ENCODE peak calls at places on chromosomes 16 and 17, in six cellular contexts. M, X, F, G, Y and I are unnamed samples. For H3K79me2, the result is how much of the 10 kb centered on the place peaks cover.

GRCh38 chr17:21146362-21147021 is 19.7 kb downstream of the DHRS7B start:
- DNase-seq in F (no peak), G (no peak), M (no peak), X (no peak), Y (no peak), I (no peak)

GRCh38 chr17:376936-377863 is 24.6 kb upstream of the RPH3AL start:
- DNase-seq in Y (no peak), M (peak), F (no peak), X (no peak), G (no peak), I (peak)

GRCh38 chr17:68155692-68156091 is 92.2 kb upstream of the AMZ2 start:
- DNase-seq in Y (no peak), G (no peak), X (no peak), F (no peak), M (no peak), I (no peak)

GRCh38 chr16:75340715-75341500 is 89.5 kb upstream of the BCAR1 start:
- DNase-seq in M (peak), X (peak), F (no peak), Y (peak), G (no peak), I (no peak)

GRCh38 chr17:80665792-80666191 is 121.2 kb downstream of the RPTOR start:
- DNase-seq in G (no peak), M (no peak), F (no peak), X (no peak), Y (no peak), I (no peak)

GRCh38 chr16:188674-189073 is 8.4 kb downstream of the HBQ1 start:
- DNase-seq in G (no peak), M (no peak), Y (peak), F (no peak), X (peak), I (no peak)

GRCh38 chr16:56244612-56245011 is 53.3 kb downstream of the GNAO1 start:
- DNase-seq in Y (no peak), G (no peak), M (no peak), F (no peak), X (no peak), I (no peak)

GRCh38 chr16:68374961-68375660 is 64.3 kb downstream of the PRMT7 start:
- DNase-seq in X (no peak), M (peak), G (no peak), Y (no peak), F (no peak), I (peak)

GRCh38 chr16:49213594-49213993 is 68.0 kb downstream of the CBLN1 start:
- DNase-seq in M (no peak), Y (no peak), X (no peak), F (no peak), G (no peak), I (peak)

GRCh38 chr16:71526111-71526998 is at the start of gene CHST4:
- DNase-seq in F (no peak), M (peak), G (no peak), X (no peak), Y (no peak), I (peak)

GRCh38 chr16:56610609-56611111 is 2.3 kb downstream of the MT2A start:
- DNase-seq in X (no peak), G (no peak), F (no peak), M (peak), Y (no peak), I (no peak)

GRCh38 chr17:36057900-36058299 is 6.2 kb upstream of the CCL18 start:
- DNase-seq in Y (no peak), M (no peak), X (no peak), G (no peak), F (no peak), I (no peak)

GRCh38 chr17:60077226-60077625 is 1.5 kb downstream of the HEATR6 start:
- DNase-seq in M (no peak), X (no peak), Y (no peak), F (no peak), G (no peak), I (peak)

GRCh38 chr16:88049020-88049419 is 97.8 kb downstream of the BANP start:
- DNase-seq in X (no peak), G (no peak), F (no peak), Y (no peak), M (no peak), I (no peak)

GRCh38 chr17:73833779-73834613 is 189.8 kb upstream of the SDK2 start:
- DNase-seq in G (no peak), X (no peak), Y (no peak), F (no peak), M (no peak), I (no peak)

GRCh38 chr17:59287452-59287851 is 44.0 kb upstream of the YPEL2 start:
- DNase-seq in F (peak), M (peak), G (peak), X (no peak), Y (peak), I (no peak)

DNA sequence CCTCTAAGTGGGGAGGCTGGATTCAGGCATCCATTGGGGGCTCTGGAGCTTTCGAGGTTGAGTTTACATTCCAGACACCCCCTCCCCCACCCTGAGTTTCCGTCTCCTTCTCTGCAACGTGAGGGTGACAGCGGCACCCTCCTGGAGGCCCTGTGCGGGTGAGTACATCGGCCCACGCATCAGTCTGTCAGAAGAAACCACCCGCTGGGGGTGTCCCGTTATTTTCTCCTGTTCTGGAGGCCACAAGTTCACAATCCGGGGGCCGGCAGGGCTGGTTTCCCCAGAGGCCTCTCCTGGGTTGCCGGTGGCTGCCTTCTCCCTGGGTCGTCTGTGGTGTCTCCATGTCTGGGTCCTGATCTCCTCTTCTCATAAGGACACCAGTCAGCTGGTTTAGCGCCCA is 35.7 kb downstream of the GSE1 start:
- DNase-seq in F (no peak), G (no peak), M (no peak), X (no peak), Y (no peak), I (no peak)
- H3K9ac ChIP-seq in F (no peak), G (no peak), M (no peak), X (no peak), Y (no peak), I (no peak)

DNA sequence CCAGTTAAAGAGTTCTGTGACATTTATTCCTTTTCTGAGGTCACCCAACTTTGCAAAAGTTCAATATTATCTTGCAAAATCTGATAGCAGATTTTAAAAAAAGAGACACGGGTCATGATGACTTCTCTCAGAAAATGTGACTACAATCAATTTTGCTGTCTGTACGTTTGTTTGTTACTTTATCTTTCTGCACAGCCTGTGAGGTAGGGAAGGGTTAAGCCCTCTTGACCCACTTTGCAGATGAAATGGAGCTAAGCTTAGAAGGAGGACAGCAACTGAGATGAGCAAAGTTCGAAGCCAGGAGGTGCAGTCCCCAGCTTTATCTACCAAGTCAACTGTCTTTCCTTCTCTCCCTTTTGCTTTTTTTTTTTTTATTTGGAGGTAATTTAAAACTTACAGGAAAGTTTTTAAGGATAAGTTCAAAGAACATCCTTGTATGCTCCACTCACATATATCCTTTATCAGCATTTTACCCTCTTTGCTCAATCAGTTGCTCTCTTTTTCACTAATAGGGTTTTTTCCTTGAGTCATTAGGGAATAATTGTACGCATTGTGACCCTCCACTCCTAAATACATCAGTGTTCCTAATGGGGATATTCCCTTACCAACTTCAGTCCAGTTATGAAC is 86.8 kb downstream of the MSI2 start:
- DNase-seq in M (no peak), X (no peak), G (no peak), F (no peak), Y (no peak), I (no peak)
- H3K79me2 ChIP-seq in M (under half), X (under half), G (half or more), F (under half), Y (under half), I (half or more)

GRCh38 chr17:66837883-66838665 is 3.2 kb downstream of the CACNG5 start:
- DNase-seq in Y (no peak), F (no peak), G (no peak), X (no peak), M (no peak), I (no peak)
- TF ChIP-seq EZH2phosphoT487 in Y (no peak), F (no peak), G (no peak), X (no peak), M (no peak), I (no peak)

GRCh38 chr17:57576744-57577143 is 168.4 kb downstream of the CCDC182 start:
- DNase-seq in F (no peak), G (no peak), M (no peak), Y (no peak), X (no peak), I (no peak)

GRCh38 chr17:57580055-57580739 is 164.9 kb downstream of the CCDC182 start:
- DNase-seq in G (no peak), Y (no peak), M (no peak), F (no peak), X (no peak), I (peak)

GRCh38 chr17:57579245-57579644 is 165.9 kb downstream of the CCDC182 start:
- DNase-seq in X (no peak), G (no peak), F (no peak), M (no peak), Y (no peak), I (no peak)

GRCh38 chr17:57577751-57578607 is 167.1 kb downstream of the CCDC182 start:
- DNase-seq in Y (no peak), F (no peak), M (peak), G (no peak), X (peak), I (peak)

DNA sequence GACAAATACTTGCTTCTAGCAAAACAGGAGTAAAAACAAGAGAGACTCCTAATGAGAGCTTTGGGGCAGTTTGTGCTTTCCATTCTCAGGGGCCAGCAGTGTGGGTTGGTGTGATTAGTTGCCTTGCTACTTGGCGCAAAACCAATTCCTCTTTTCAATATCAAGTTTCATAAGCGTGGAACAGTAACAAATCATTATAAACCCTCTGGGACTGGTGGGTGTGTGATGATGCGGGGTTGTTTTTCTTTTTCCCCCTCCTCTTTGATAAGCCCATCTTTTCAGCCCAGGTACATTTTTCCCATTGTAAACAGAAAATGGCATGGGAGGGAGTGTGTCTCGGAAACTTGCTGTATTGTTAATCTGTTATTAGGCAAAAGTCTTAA is 166.5 kb downstream of the CCDC182 start:
- DNase-seq in X (no peak), M (peak), F (no peak), Y (no peak), G (no peak), I (no peak)
- H3K9ac ChIP-seq in X (no peak), M (no peak), F (no peak), Y (no peak), G (no peak), I (no peak)

GRCh38 chr16:89325861-89326471 is 108.5 kb downstream of the ZNF778 start:
- DNase-seq in F (no peak), X (no peak), M (peak), G (peak), Y (peak), I (no peak)
- H3K79me2 ChIP-seq in F (half or more), X (half or more), M (half or more), G (half or more), Y (half or more), I (half or more)

DNA sequence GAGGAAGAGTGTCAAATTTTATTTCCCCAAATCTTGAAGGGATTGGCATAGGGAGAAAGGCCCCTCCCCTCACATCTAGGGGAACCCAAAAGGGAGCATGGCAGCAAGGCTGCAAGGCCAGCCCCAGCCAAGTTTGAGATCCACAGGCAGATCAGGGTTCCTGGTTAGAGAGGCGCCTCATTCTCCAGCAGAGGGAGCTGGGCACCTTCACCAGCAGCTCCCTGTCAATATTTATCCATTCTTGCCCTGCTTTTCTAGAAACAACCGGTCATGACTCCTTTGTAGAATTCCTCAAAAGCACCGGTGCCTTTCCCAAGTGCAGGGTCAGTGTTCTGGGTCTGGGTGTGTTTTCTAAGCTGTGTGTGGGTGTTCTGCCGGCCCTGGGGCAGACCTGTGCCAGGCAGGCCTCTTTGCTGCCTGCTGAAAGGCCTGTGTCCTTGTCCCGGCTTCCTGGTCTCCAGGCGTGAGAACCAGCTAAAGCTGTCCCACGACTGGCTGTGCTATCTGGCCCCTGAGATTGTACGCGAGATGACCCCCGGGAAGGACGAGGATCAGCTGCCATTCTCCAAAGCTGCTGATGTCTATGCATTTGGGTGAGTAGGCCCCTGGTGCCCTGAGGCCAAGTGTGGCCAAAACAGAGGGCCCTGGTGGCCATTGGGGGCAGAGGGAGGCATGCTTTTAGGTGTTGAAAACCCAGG is 21.2 kb upstream of the LGALS9 start:
- DNase-seq in G (no peak), X (peak), M (peak), Y (peak), F (no peak), I (peak)
- TF ChIP-seq EZH2phosphoT487 in G (no peak), X (no peak), M (no peak), Y (no peak), F (no peak), I (no peak)

DNA sequence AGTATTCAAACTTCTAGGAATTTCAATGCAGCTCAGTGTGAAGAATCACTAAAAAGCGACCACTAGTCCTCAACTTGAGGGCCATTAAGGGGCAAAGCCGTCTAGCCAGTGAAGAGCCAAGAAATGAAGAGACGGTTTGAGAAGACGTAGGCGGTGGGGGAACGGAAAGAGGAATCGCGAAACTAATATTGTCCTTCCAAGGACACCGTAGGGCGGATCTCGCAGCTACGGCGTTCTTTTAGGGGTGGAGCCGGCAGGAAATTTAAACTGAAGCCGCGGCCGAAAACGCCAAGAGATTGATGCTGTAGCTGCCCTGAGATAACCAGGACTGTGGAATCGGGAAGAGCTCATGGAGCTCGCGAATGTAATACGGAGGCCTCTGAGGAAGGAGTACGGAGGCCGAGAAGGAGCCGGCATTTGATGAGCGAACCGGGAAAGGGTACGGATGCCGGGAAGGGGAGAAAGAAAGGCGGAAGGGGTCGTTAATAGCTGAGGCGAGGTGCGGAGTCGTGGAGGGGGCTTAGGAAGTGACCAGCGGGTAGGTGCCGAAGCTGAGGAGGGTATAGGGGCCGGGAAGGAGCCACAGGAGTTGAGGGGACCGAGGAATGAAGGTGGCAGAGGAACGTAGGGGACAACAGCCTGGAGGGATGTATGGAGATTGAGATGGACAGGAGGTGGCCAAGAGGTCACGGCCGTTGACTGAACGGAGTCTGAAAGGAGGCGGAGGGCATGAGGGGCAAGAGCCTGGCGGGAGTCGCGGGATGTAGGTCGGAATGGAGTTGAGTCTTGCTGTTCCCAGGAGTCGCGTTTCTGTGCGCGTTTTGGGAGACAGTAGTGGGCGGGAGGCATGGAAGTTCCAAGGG is at the start of gene DBF4B:
- DNase-seq in M (peak), G (peak), F (peak), Y (peak), X (peak), I (peak)
- H3K9ac ChIP-seq in M (peak), G (peak), F (peak), Y (peak), X (peak), I (peak)

DNA sequence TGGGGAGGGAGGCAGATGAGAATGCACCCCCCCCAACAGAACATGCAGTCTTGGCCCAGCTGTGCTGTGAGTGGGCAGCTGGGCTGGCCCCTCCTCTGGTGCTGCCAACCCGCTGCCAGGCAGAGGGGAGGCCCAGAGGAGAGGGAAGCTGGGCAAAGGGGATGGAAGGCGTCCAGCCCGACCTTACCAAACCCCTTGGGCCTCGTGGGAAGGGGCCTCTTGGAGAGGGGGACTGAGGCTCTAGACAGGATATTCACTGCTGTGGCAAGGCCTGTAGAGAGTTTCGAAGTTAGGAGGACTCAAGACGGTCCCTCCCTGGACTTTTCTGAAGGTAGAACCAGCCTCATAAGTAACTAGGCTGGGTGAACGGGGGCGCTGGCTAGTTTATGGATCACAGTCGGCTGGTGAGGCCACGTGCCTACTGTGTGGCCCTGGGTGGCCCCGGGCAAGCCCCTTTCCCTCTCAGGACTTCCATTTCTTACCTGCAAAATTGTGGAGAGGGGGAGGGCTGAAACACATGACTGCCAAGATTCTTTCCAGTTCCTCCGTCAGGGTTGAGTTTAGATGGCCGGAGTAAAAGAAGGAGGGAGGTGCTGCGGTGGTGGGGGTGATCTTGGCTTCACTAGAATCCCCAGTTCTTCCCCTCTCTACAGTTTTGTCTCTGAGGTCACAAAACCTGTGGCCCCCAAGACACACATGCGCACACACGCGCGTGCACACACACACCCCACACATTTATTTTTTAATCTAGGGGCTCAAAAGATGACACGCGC is 807 bp upstream of the STAT5A start:
- DNase-seq in M (peak), Y (no peak), X (peak), F (no peak), G (no peak), I (no peak)
- H3K79me2 ChIP-seq in M (under half), Y (under half), X (under half), F (under half), G (under half), I (under half)